ENCODE peak calls at places on chromosomes 7 and 10, in eight cellular contexts. M is trophoblast cell; H is uterus; D is IMR-90; A is body of pancreas; L is CD8-positive, alpha-beta T cell; Q is upper lobe of right lung; N is left ventricle myocardium inferior. G is an unnamed sample. For H3K4me1, the result is how much of the 10 kb centered on the place peaks cover.

GRCh38 chr10:72335394-72336258 is 19.1 kb downstream of the DNAJB12 start:
- DNase-seq in M (no peak), H (peak), D (no peak), A (peak), L (peak), Q (peak), N (peak), G (peak)

GRCh38 chr7:134750083-134751062 is 29.1 kb upstream of the CALD1 start:
- DNase-seq in M (peak), H (peak), D (peak), A (peak), L (peak), Q (no peak), N (no peak), G (peak)

GRCh38 chr10:127834221-127834620 is 58.5 kb downstream of the CLRN3 start:
- DNase-seq in M (no peak), H (no peak), D (no peak), A (no peak), L (no peak), Q (no peak), N (peak), G (no peak)

GRCh38 chr10:113062977-113063967 is 113.2 kb downstream of the TCF7L2 start:
- DNase-seq in M (no peak), H (no peak), D (peak), A (no peak), L (no peak), Q (no peak), N (no peak), G (no peak)

GRCh38 chr7:144437370-144438191 is 34.1 kb upstream of the NOBOX start:
- DNase-seq in M (peak), H (peak), D (peak), A (peak), L (peak), Q (no peak), N (no peak), G (peak)

GRCh38 chr10:23065549-23065948 is 29.8 kb upstream of the MSRB2 start:
- DNase-seq in M (peak), H (peak), D (peak), A (peak), L (no peak), Q (peak), N (peak), G (no peak)

GRCh38 chr7:130896898-130897514 is 163.0 kb upstream of the KLF14 start:
- DNase-seq in M (peak), H (peak), D (peak), A (peak), L (peak), Q (peak), N (peak), G (peak)

GRCh38 chr10:112229096-112229495 is 45.5 kb upstream of the GPAM start:
- DNase-seq in M (peak), H (no peak), D (peak), A (no peak), L (no peak), Q (no peak), N (no peak), G (no peak)

GRCh38 chr10:28280652-28281051 is 22.2 kb downstream of the MPP7 start:
- DNase-seq in M (peak), H (no peak), D (peak), A (no peak), L (no peak), Q (no peak), N (no peak), G (no peak)

GRCh38 chr7:45112648-45113047 is 1.2 kb upstream of the TBRG4 start:
- DNase-seq in M (no peak), H (no peak), D (peak), A (no peak), L (no peak), Q (no peak), N (no peak), G (no peak)

GRCh38 chr10:44651834-44652233 is 259.3 kb upstream of the TMEM72 start:
- DNase-seq in M (no peak), H (peak), D (peak), A (no peak), L (no peak), Q (no peak), N (peak), G (no peak)

GRCh38 chr7:31648288-31648687 is 38.7 kb upstream of the PPP1R17 start:
- DNase-seq in M (no peak), H (no peak), D (peak), A (no peak), L (no peak), Q (no peak), N (no peak), G (no peak)

GRCh38 chr10:114649217-114649906 is 8.7 kb downstream of the ABLIM1 start:
- DNase-seq in M (peak), H (no peak), D (no peak), A (no peak), L (no peak), Q (no peak), N (no peak), G (no peak)

GRCh38 chr10:132939957-132940790 is 2.2 kb downstream of the CFAP46 start:
- DNase-seq in M (peak), H (no peak), D (peak), A (peak), L (no peak), Q (peak), N (no peak), G (no peak)

GRCh38 chr10:7311256-7312178 is 99.3 kb downstream of the SFMBT2 start:
- DNase-seq in M (no peak), H (no peak), D (peak), A (no peak), L (no peak), Q (no peak), N (no peak), G (no peak)

GRCh38 chr10:17365402-17365801 is 89.0 kb downstream of the ST8SIA6 start:
- DNase-seq in M (no peak), H (no peak), D (no peak), A (no peak), L (no peak), Q (no peak), N (no peak), G (no peak)

GRCh38 chr10:123882681-123883445 is 8.7 kb downstream of the CPXM2 start:
- DNase-seq in M (no peak), H (no peak), D (no peak), A (no peak), L (no peak), Q (no peak), N (no peak), G (no peak)

GRCh38 chr7:44439933-44440332 is 50.5 kb downstream of the NUDCD3 start:
- DNase-seq in M (no peak), H (no peak), D (no peak), A (no peak), L (no peak), Q (no peak), N (no peak), G (no peak)

GRCh38 chr7:22845221-22845844 is 22.7 kb upstream of the TOMM7 start:
- DNase-seq in M (peak), H (no peak), D (no peak), A (no peak), L (no peak), Q (no peak), N (no peak), G (no peak)

GRCh38 chr10:71974489-71975011 is 10.4 kb downstream of the CHST3 start:
- DNase-seq in M (peak), H (no peak), D (peak), A (no peak), L (no peak), Q (no peak), N (no peak), G (no peak)

GRCh38 chr10:132697568-132698200 is 88.3 kb downstream of the NKX6-2 start:
- DNase-seq in M (peak), H (no peak), D (peak), A (no peak), L (no peak), Q (peak), N (peak), G (no peak)

GRCh38 chr10:50362547-50363125 is 111.3 kb upstream of the ASAH2 start:
- DNase-seq in M (no peak), H (no peak), D (peak), A (no peak), L (no peak), Q (no peak), N (no peak), G (no peak)

GRCh38 chr10:44289125-44289524 is 95.8 kb downstream of the CXCL12 start:
- DNase-seq in M (no peak), H (no peak), D (no peak), A (no peak), L (no peak), Q (no peak), N (no peak), G (no peak)

GRCh38 chr10:122140477-122140902 is 130.6 kb upstream of the BTBD16 start:
- DNase-seq in M (peak), H (no peak), D (peak), A (no peak), L (no peak), Q (no peak), N (peak), G (no peak)

GRCh38 chr7:129157651-129158050 is 13.1 kb downstream of the TSPAN33 start:
- DNase-seq in M (no peak), H (no peak), D (no peak), A (no peak), L (no peak), Q (no peak), N (no peak), G (no peak)

GRCh38 chr10:100392686-100393003 is 45.6 kb downstream of the SCD start:
- DNase-seq in M (no peak), H (no peak), D (no peak), A (no peak), L (no peak), Q (no peak), N (no peak), G (no peak)

GRCh38 chr7:157497367-157497743 is 160.6 kb downstream of the DNAJB6 start:
- DNase-seq in M (no peak), H (peak), D (no peak), A (no peak), L (no peak), Q (no peak), N (no peak), G (no peak)

GRCh38 chr7:98990356-98990755 is 112.0 kb downstream of the TRRAP start:
- DNase-seq in M (no peak), H (no peak), D (no peak), A (no peak), L (no peak), Q (peak), N (no peak), G (no peak)

GRCh38 chr7:28132959-28133745 is 47.4 kb downstream of the JAZF1 start:
- DNase-seq in M (no peak), H (no peak), D (no peak), A (no peak), L (no peak), Q (no peak), N (no peak), G (no peak)

GRCh38 chr10:21290499-21291160 is 234.9 kb downstream of the SKIDA1 start:
- DNase-seq in M (no peak), H (no peak), D (no peak), A (no peak), L (no peak), Q (no peak), N (no peak), G (no peak)

GRCh38 chr10:21297525-21298383 is 227.7 kb downstream of the SKIDA1 start:
- DNase-seq in M (no peak), H (no peak), D (no peak), A (no peak), L (no peak), Q (no peak), N (no peak), G (no peak)

GRCh38 chr10:21296575-21297355 is 228.7 kb downstream of the SKIDA1 start:
- DNase-seq in M (no peak), H (no peak), D (no peak), A (no peak), L (no peak), Q (no peak), N (no peak), G (no peak)

GRCh38 chr10:21292763-21293517 is 232.5 kb downstream of the SKIDA1 start:
- DNase-seq in M (peak), H (peak), D (peak), A (peak), L (no peak), Q (peak), N (peak), G (no peak)

GRCh38 chr10:21293518-21294356 is 231.7 kb downstream of the SKIDA1 start:
- DNase-seq in M (no peak), H (no peak), D (no peak), A (no peak), L (no peak), Q (no peak), N (no peak), G (no peak)
- H3K4me3 ChIP-seq in M (no peak), H (no peak), D (no peak), A (no peak), L (no peak), Q (no peak), N (peak), G (no peak)

GRCh38 chr7:149865437-149865836 is 8.3 kb upstream of the ATP6V0E2 start:
- DNase-seq in M (no peak), H (no peak), D (peak), A (no peak), L (peak), Q (no peak), N (no peak), G (peak)
- H3K4me1 ChIP-seq in M (under half), H (under half), D (under half), A (under half), L (half or more), Q (under half), N (under half), G (half or more)

DNA sequence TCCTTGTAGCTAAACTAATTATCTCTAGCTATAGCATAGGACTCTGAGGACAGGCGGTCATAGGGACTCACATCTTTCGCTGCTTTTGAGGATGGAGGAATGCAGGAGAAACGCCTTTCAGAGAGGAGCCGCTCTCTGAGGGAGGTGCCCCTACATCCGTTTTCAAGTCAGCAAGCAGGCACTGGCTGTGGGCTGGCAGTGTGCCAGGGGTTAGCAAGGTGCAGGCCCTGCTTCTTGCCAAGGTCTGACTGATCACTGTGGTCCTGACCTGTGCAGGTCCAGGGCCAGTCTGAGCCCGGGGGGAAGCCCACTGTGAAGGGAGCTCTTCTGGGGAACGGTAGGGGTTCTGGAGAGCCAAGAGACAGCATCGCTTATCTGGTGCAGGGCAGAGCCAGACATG is 89.4 kb downstream of the SH3PXD2A start:
- DNase-seq in M (no peak), H (no peak), D (peak), A (peak), L (peak), Q (peak), N (peak), G (peak)
- H3K27ac ChIP-seq in M (no peak), H (no peak), D (no peak), A (no peak), L (no peak), Q (no peak), N (no peak), G (no peak)

GRCh38 chr10:69962746-69963135 is 89.9 kb upstream of the MACROH2A2 start:
- DNase-seq in M (no peak), H (no peak), D (no peak), A (no peak), L (no peak), Q (no peak), N (no peak), G (no peak)
- H3K4me3 ChIP-seq in M (no peak), H (no peak), D (no peak), A (no peak), L (no peak), Q (no peak), N (no peak), G (no peak)

DNA sequence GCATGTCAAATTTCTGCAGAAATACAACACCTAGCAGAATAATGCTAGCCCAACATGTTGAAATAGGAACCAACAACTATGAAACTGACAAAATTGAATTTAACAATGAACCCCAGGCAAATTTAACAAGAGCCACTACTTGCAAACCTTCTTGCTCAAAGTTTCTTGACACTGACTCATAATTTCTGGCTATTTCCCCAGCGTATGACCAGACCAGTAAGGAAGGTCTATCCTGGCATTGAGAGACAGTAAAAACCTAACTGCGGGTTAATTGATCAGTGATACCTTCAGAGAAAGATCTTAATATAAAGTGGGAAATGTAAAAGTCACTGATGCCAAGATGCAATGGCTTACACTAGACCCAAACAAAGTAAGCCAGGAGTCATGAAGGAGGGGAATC is 510.1 kb downstream of the ARL4A start:
- DNase-seq in M (no peak), H (no peak), D (peak), A (no peak), L (no peak), Q (no peak), N (no peak), G (no peak)
- H3K4me1 ChIP-seq in M (under half), H (under half), D (under half), A (under half), L (under half), Q (under half), N (under half), G (under half)

GRCh38 chr7:70573202-70573810 is 558.6 kb upstream of the GALNT17 start:
- DNase-seq in M (no peak), H (no peak), D (no peak), A (no peak), L (no peak), Q (no peak), N (no peak), G (no peak)

GRCh38 chr7:70571986-70572385 is 560.0 kb upstream of the GALNT17 start:
- DNase-seq in M (no peak), H (no peak), D (no peak), A (no peak), L (no peak), Q (no peak), N (peak), G (no peak)

GRCh38 chr7:70578131-70578530 is 553.8 kb upstream of the GALNT17 start:
- DNase-seq in M (no peak), H (no peak), D (no peak), A (no peak), L (no peak), Q (no peak), N (no peak), G (no peak)

GRCh38 chr7:70574314-70574713 is 557.6 kb upstream of the GALNT17 start:
- DNase-seq in M (no peak), H (no peak), D (no peak), A (no peak), L (no peak), Q (no peak), N (no peak), G (no peak)

GRCh38 chr7:70574970-70575799 is 556.8 kb upstream of the GALNT17 start:
- DNase-seq in M (peak), H (no peak), D (no peak), A (no peak), L (no peak), Q (no peak), N (no peak), G (no peak)
- H3K27ac ChIP-seq in M (peak), H (no peak), D (no peak), A (no peak), L (no peak), Q (no peak), N (no peak), G (no peak)

GRCh38 chr10:70474780-70475179 is 3.8 kb upstream of the PALD1 start:
- DNase-seq in M (no peak), H (no peak), D (no peak), A (no peak), L (no peak), Q (no peak), N (no peak), G (no peak)
- H3K4me3 ChIP-seq in M (no peak), H (no peak), D (no peak), A (no peak), L (no peak), Q (no peak), N (no peak), G (no peak)